ENCODE peak calls at places on chromosomes 12 and 14, in seven cellular contexts. One of them, this sample, is unnamed.

GRCh38 chr12:12721251-12721689 is 4.1 kb downstream of the CDKN1B start:
- DNase-seq in spleen: no peak
- DNase-seq in A549: peak; percentile 69
- DNase-seq in breast epithelium: no peak
- DNase-seq in sigmoid colon: no peak
- DNase-seq in IMR-90: no peak
- DNase-seq in transverse colon: peak; percentile 54
- DNase-seq in this sample: no peak

GRCh38 chr14:45253754-45254300 is 825 bp upstream of the MIS18BP1 start:
- DNase-seq in spleen: peak; percentile 85
- DNase-seq in A549: peak; percentile 52
- DNase-seq in breast epithelium: no peak
- DNase-seq in sigmoid colon: peak; percentile 71
- DNase-seq in IMR-90: peak; percentile 26
- DNase-seq in transverse colon: peak; percentile 27
- DNase-seq in this sample: no peak

GRCh38 chr14:51917186-51917585 is 56.8 kb downstream of the GNG2 start:
- DNase-seq in spleen: no peak
- DNase-seq in A549: no peak
- DNase-seq in breast epithelium: no peak
- DNase-seq in sigmoid colon: peak; percentile 80
- DNase-seq in IMR-90: no peak
- DNase-seq in transverse colon: no peak
- DNase-seq in this sample: no peak

GRCh38 chr12:107760207-107760816 is 625 bp downstream of the PRDM4 start:
- DNase-seq in spleen: no peak
- DNase-seq in A549: peak; percentile 26
- DNase-seq in breast epithelium: no peak
- DNase-seq in sigmoid colon: peak; percentile 69
- DNase-seq in IMR-90: peak; percentile 12
- DNase-seq in transverse colon: peak; percentile 42
- DNase-seq in this sample: no peak

GRCh38 chr12:43060738-43061137 is 471.2 kb upstream of the PRICKLE1 start:
- DNase-seq in spleen: no peak
- DNase-seq in A549: no peak
- DNase-seq in breast epithelium: no peak
- DNase-seq in sigmoid colon: no peak
- DNase-seq in IMR-90: no peak
- DNase-seq in transverse colon: no peak
- DNase-seq in this sample: no peak

GRCh38 chr12:46124132-46124847 is 133.9 kb upstream of the SCAF11 start:
- DNase-seq in spleen: no peak
- DNase-seq in A549: peak; percentile 16
- DNase-seq in breast epithelium: no peak
- DNase-seq in sigmoid colon: no peak
- DNase-seq in IMR-90: peak; percentile 7
- DNase-seq in transverse colon: no peak
- DNase-seq in this sample: no peak

GRCh38 chr14:68039593-68039992 is 220.0 kb downstream of the RAD51B start:
- DNase-seq in spleen: no peak
- DNase-seq in A549: no peak
- DNase-seq in breast epithelium: no peak
- DNase-seq in sigmoid colon: no peak
- DNase-seq in IMR-90: peak; percentile 13
- DNase-seq in transverse colon: no peak
- DNase-seq in this sample: no peak

GRCh38 chr14:65961004-65961403 is 525.2 kb upstream of the CCDC196 start:
- DNase-seq in spleen: peak; percentile 83
- DNase-seq in A549: peak; percentile 54
- DNase-seq in breast epithelium: no peak
- DNase-seq in sigmoid colon: no peak
- DNase-seq in IMR-90: peak; percentile 7
- DNase-seq in transverse colon: peak; percentile 68
- DNase-seq in this sample: no peak

GRCh38 chr14:43792980-43793379 is 714.1 kb downstream of the FSCB start:
- DNase-seq in spleen: no peak
- DNase-seq in A549: no peak
- DNase-seq in breast epithelium: no peak
- DNase-seq in sigmoid colon: no peak
- DNase-seq in IMR-90: no peak
- DNase-seq in transverse colon: no peak
- DNase-seq in this sample: no peak

GRCh38 chr12:12182926-12183325 is 83.9 kb downstream of the LRP6 start:
- DNase-seq in spleen: no peak
- DNase-seq in A549: no peak
- DNase-seq in breast epithelium: no peak
- DNase-seq in sigmoid colon: no peak
- DNase-seq in IMR-90: peak; percentile 86
- DNase-seq in transverse colon: no peak
- DNase-seq in this sample: no peak

GRCh38 chr12:105574056-105574715 is 243.7 kb downstream of the C12orf75 start:
- DNase-seq in spleen: no peak
- DNase-seq in A549: no peak
- DNase-seq in breast epithelium: no peak
- DNase-seq in sigmoid colon: no peak
- DNase-seq in IMR-90: no peak
- DNase-seq in transverse colon: no peak
- DNase-seq in this sample: no peak

GRCh38 chr12:38776657-38777056 is 128.7 kb downstream of the CPNE8 start:
- DNase-seq in spleen: no peak
- DNase-seq in A549: no peak
- DNase-seq in breast epithelium: no peak
- DNase-seq in sigmoid colon: no peak
- DNase-seq in IMR-90: no peak
- DNase-seq in transverse colon: no peak
- DNase-seq in this sample: no peak

GRCh38 chr14:65153101-65153500 is 50.8 kb upstream of the MAX start:
- DNase-seq in spleen: peak; percentile 22
- DNase-seq in A549: no peak
- DNase-seq in breast epithelium: no peak
- DNase-seq in sigmoid colon: no peak
- DNase-seq in IMR-90: no peak
- DNase-seq in transverse colon: peak; percentile 48
- DNase-seq in this sample: no peak

GRCh38 chr12:104406164-104406563 is 50.6 kb upstream of the CHST11 start:
- DNase-seq in spleen: no peak
- DNase-seq in A549: no peak
- DNase-seq in breast epithelium: no peak
- DNase-seq in sigmoid colon: no peak
- DNase-seq in IMR-90: no peak
- DNase-seq in transverse colon: no peak
- DNase-seq in this sample: no peak

GRCh38 chr12:46779879-46780278 is 45.9 kb downstream of the SLC38A4 start:
- DNase-seq in spleen: no peak
- DNase-seq in A549: no peak
- DNase-seq in breast epithelium: no peak
- DNase-seq in sigmoid colon: no peak
- DNase-seq in IMR-90: no peak
- DNase-seq in transverse colon: no peak
- DNase-seq in this sample: no peak

GRCh38 chr12:109558374-109559199 is 14.7 kb downstream of the MMAB start:
- DNase-seq in spleen: no peak
- DNase-seq in A549: no peak
- DNase-seq in breast epithelium: no peak
- DNase-seq in sigmoid colon: no peak
- DNase-seq in IMR-90: no peak
- DNase-seq in transverse colon: peak; percentile 58
- DNase-seq in this sample: no peak

GRCh38 chr12:105457026-105457425 is 126.5 kb downstream of the C12orf75 start:
- DNase-seq in spleen: no peak
- DNase-seq in A549: no peak
- DNase-seq in breast epithelium: no peak
- DNase-seq in sigmoid colon: no peak
- DNase-seq in IMR-90: peak; percentile 19
- DNase-seq in transverse colon: no peak
- DNase-seq in this sample: no peak

GRCh38 chr14:68401320-68401719 is 391.5 kb downstream of the ZFP36L1 start:
- DNase-seq in spleen: no peak
- DNase-seq in A549: no peak
- DNase-seq in breast epithelium: no peak
- DNase-seq in sigmoid colon: no peak
- DNase-seq in IMR-90: peak; percentile 34
- DNase-seq in transverse colon: no peak
- DNase-seq in this sample: no peak

GRCh38 chr14:73784065-73784987 is 67.3 kb upstream of the PTGR2 start:
- DNase-seq in spleen: peak; percentile 70
- DNase-seq in A549: no peak
- DNase-seq in breast epithelium: no peak
- DNase-seq in sigmoid colon: peak; percentile 70
- DNase-seq in IMR-90: peak; percentile 70
- DNase-seq in transverse colon: no peak
- DNase-seq in this sample: no peak

GRCh38 chr12:4943067-4943937 is 33.6 kb downstream of the KCNA1 start:
- DNase-seq in spleen: no peak
- DNase-seq in A549: no peak
- DNase-seq in breast epithelium: no peak
- DNase-seq in sigmoid colon: no peak
- DNase-seq in IMR-90: no peak
- DNase-seq in transverse colon: no peak
- DNase-seq in this sample: no peak

GRCh38 chr14:70096866-70097265 is 91.9 kb downstream of the SLC8A3 start:
- DNase-seq in spleen: no peak
- DNase-seq in A549: peak; percentile 12
- DNase-seq in breast epithelium: no peak
- DNase-seq in sigmoid colon: no peak
- DNase-seq in IMR-90: peak; percentile 14
- DNase-seq in transverse colon: no peak
- DNase-seq in this sample: no peak

DNA sequence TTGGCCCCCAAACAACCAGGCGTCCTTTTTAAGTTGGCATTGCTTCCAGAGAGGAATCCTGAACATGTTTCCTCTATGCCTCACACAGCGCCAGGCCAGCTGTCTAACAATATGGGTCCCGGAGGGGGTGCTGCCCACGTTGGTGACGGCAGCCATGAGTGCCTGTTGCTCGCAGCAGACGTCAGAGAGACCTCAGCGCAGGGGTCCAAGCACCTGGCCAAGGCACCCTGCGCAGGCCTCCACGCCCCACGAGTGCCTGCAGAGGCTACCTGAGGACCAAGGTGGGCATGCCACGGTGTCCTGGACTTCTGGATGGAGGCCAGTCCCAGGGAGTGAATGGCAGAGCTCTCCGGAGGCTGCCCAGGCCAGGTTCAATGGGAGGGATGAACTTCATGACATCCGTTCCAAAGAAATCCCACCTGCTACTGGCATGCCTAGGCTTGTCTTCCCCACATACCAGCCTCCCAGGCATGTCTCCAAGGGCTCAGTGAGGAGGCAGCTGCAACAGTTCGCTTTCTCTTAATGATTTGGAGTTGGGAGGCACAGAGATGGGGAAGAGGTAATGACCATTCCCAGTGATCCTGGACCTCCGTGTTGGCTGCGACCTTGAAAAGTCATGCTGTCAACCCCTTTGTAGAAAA is 11.6 kb upstream of the FOXN3 start:
- DNase-seq in spleen: peak; percentile 79
- DNase-seq in A549: no peak
- DNase-seq in breast epithelium: no peak
- DNase-seq in sigmoid colon: peak; percentile 64
- DNase-seq in IMR-90: peak; percentile 22
- DNase-seq in transverse colon: no peak
- DNase-seq in this sample: no peak
- TF ChIP-seq POLR2A in spleen: no peak
- TF ChIP-seq POLR2A in A549: no peak
- TF ChIP-seq POLR2A in breast epithelium: no peak
- TF ChIP-seq POLR2A in sigmoid colon: no peak
- TF ChIP-seq POLR2A in IMR-90: no peak
- TF ChIP-seq POLR2A in transverse colon: no peak
- TF ChIP-seq POLR2A in this sample: no peak

DNA sequence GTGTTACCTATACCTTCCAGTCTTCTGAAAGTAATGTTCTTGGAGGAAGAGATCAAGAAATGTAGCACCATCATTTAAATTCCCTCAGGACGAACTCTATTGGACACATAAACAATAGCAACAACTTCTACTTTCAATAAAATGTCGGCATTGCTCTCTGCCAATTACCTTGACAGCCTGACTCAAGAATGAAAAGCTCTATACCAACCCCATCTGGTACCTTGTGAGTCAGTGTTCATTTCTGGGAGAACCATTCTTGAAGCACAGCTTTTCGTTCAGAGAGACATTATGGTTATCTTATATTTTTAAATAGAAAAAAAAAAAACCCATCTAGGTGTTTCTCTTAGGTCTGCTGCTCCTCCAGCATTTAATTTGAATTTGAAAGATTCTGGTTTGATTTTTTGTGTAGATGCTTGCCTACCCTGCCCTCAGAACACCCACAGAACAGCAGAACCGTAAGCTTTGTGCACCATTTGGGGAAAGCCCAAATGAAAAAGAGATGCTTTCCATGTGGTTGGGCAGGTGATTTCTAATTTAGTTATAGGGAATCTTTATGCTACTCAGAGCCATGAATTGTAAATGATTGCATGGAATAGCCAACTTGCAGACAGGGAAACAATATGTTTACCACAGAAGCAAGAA is 156.0 kb downstream of the SAMD4A start:
- DNase-seq in spleen: no peak
- DNase-seq in A549: peak; percentile 59
- DNase-seq in breast epithelium: no peak
- DNase-seq in sigmoid colon: no peak
- DNase-seq in IMR-90: peak; percentile 36
- DNase-seq in transverse colon: no peak
- DNase-seq in this sample: no peak
- TF ChIP-seq CTCF in spleen: no peak
- TF ChIP-seq CTCF in A549: peak; percentile 49
- TF ChIP-seq CTCF in breast epithelium: no peak
- TF ChIP-seq CTCF in sigmoid colon: no peak
- TF ChIP-seq CTCF in IMR-90: peak; percentile 40
- TF ChIP-seq CTCF in transverse colon: no peak
- TF ChIP-seq CTCF in this sample: no peak

DNA sequence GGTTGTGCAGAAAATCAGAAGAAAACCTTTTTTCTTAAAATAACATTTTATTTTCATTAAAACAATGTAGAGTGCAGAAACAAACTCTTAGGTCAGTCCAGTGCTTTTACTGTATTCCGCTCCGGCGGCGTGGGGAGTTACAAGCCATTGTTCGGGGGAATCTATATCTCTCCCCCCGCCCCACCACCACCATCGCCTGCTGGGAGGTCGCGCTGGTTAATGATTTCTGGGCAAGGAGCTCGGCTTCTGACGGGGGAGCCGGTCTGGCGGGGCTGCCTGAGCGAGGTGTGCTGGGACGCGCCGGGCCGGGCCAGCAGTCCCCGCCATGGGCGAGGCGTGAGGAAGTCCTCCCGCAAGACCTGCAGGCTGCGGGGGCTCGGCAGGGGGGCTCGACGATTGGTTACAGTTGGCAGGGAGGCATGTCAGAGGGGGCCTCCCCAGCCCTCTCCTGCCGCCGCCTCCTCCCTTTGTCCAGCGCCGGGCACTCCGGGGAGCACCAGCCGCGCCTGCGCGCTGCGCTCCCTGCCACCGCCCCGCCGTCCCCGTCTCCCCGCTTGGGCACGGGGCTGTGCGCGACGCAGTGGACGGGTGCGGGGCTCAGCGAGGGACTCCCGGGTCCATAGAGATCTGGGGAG is 1.0 kb upstream of the DUSP6 start:
- DNase-seq in spleen: no peak
- DNase-seq in A549: peak; percentile 88
- DNase-seq in breast epithelium: peak; percentile 74
- DNase-seq in sigmoid colon: peak; percentile 86
- DNase-seq in IMR-90: peak; percentile 62
- DNase-seq in transverse colon: peak; percentile 79
- DNase-seq in this sample: no peak
- TF ChIP-seq POLR2A in spleen: no peak
- TF ChIP-seq POLR2A in A549: no peak
- TF ChIP-seq POLR2A in breast epithelium: no peak
- TF ChIP-seq POLR2A in sigmoid colon: peak; percentile 46
- TF ChIP-seq POLR2A in IMR-90: no peak
- TF ChIP-seq POLR2A in transverse colon: no peak
- TF ChIP-seq POLR2A in this sample: peak; percentile 12

GRCh38 chr12:93802698-93803097 is 125.5 kb downstream of the CRADD start:
- DNase-seq in spleen: no peak
- DNase-seq in A549: no peak
- DNase-seq in breast epithelium: no peak
- DNase-seq in sigmoid colon: no peak
- DNase-seq in IMR-90: peak; percentile 47
- DNase-seq in transverse colon: no peak
- DNase-seq in this sample: no peak
- TF ChIP-seq CTCF in spleen: no peak
- TF ChIP-seq CTCF in A549: no peak
- TF ChIP-seq CTCF in breast epithelium: no peak
- TF ChIP-seq CTCF in sigmoid colon: no peak
- TF ChIP-seq CTCF in IMR-90: no peak
- TF ChIP-seq CTCF in transverse colon: no peak
- TF ChIP-seq CTCF in this sample: no peak

This sample was measured in vagina.